ENCODE peak calls at places on chromosomes 1 and 21, in ten cellular contexts. C is stimulated activated CD4-positive, alpha-beta T cell treated with anti-CD3 and anti-CD28 coated beads, Interleukin-12 subunit alpha, Interleukin-12 subunit beta, amount 100 ng/mL, for 24 hours; O is H54; N is COLO829; Z is HTR-8/SVneo; Y is left colon; R is progenitor cell of endocrine pancreas; E is NCI-H1092 treated with DMSO at 0.1 percent for 48 hours; T is PC-9; S is iris pigment epithelial cell. K is an unnamed sample.

GRCh38 chr1:53574621-53575020 is 115.4 kb downstream of the DMRTB1 start:
- DNase-seq in Z (no peak), O (no peak), S (no peak), C (no peak), T (no peak), Y (no peak), N (no peak), R (no peak), E (no peak), K (no peak)

GRCh38 chr1:78032964-78033796 is 12.6 kb upstream of the GIPC2 start:
- DNase-seq in R (no peak), E (no peak), Y (no peak), O (no peak), Z (no peak), S (peak), N (no peak), T (no peak), C (no peak), K (no peak)

GRCh38 chr21:46155514-46156377 is at the start of gene FTCD:
- DNase-seq in Z (no peak), S (no peak), O (no peak), Y (no peak), E (no peak), C (no peak), R (no peak), T (no peak), N (no peak), K (no peak)

GRCh38 chr1:154962238-154962678 is 676 bp upstream of the PYGO2 start:
- DNase-seq in T (no peak), C (no peak), E (peak), S (peak), Z (no peak), N (no peak), R (no peak), Y (no peak), O (no peak), K (no peak)

GRCh38 chr1:106492876-106493275 is 563.6 kb upstream of the PRMT6 start:
- DNase-seq in R (no peak), Y (no peak), E (no peak), T (no peak), O (no peak), N (no peak), S (no peak), Z (no peak), C (no peak), K (no peak)

GRCh38 chr21:42534901-42535378 is 21.3 kb downstream of the SLC37A1 start:
- DNase-seq in T (no peak), R (no peak), N (no peak), S (no peak), Y (peak), Z (no peak), E (no peak), C (no peak), O (no peak), K (no peak)

GRCh38 chr1:211833174-211833820 is 2.7 kb upstream of the LPGAT1 start:
- DNase-seq in Z (no peak), E (no peak), N (no peak), C (no peak), S (no peak), R (no peak), O (no peak), Y (no peak), T (no peak), K (no peak)

GRCh38 chr21:21688877-21689276 is 690.7 kb downstream of the NCAM2 start:
- DNase-seq in T (no peak), E (peak), N (peak), S (peak), O (peak), Z (no peak), Y (no peak), C (no peak), R (no peak), K (no peak)

GRCh38 chr1:196355206-196355786 is 252.9 kb downstream of the KCNT2 start:
- DNase-seq in N (peak), T (no peak), E (peak), Y (no peak), R (no peak), O (no peak), Z (peak), S (peak), C (no peak), K (peak)

GRCh38 chr1:180169641-180170155 is 15.0 kb downstream of the QSOX1 start:
- DNase-seq in R (no peak), C (no peak), N (no peak), Y (peak), S (no peak), O (no peak), T (no peak), E (no peak), Z (no peak), K (no peak)

GRCh38 chr1:89780721-89781120 is 40.1 kb upstream of the LRRC8D start:
- DNase-seq in Z (peak), O (peak), S (peak), C (no peak), E (peak), Y (no peak), T (peak), R (no peak), N (peak), K (peak)

GRCh38 chr21:44378646-44379581 is 25.5 kb downstream of the TRPM2 start:
- DNase-seq in R (no peak), T (no peak), C (no peak), N (no peak), S (no peak), E (no peak), Z (no peak), O (no peak), Y (no peak), K (no peak)

GRCh38 chr1:12453400-12454343 is 164.3 kb downstream of the DHRS3 start:
- DNase-seq in R (no peak), E (no peak), S (no peak), O (no peak), T (no peak), N (no peak), Y (no peak), C (no peak), Z (no peak), K (no peak)

GRCh38 chr1:42966688-42967609 is 8.3 kb upstream of the SLC2A1 start:
- DNase-seq in Z (peak), S (peak), O (peak), Y (peak), N (peak), C (no peak), T (peak), E (peak), R (no peak), K (peak)

GRCh38 chr1:200298242-200298641 is 111.6 kb downstream of the ZNF281 start:
- DNase-seq in S (no peak), E (no peak), C (no peak), R (no peak), Z (no peak), Y (no peak), N (no peak), O (no peak), T (no peak), K (no peak)

GRCh38 chr1:40004857-40005256 is 35.7 kb upstream of the CAP1 start:
- DNase-seq in Z (no peak), Y (no peak), S (no peak), N (no peak), O (no peak), C (no peak), T (no peak), E (no peak), R (no peak), K (no peak)

GRCh38 chr1:26125382-26125781 is 13.8 kb downstream of the PDIK1L start:
- DNase-seq in E (no peak), O (no peak), R (no peak), Z (no peak), Y (no peak), T (no peak), N (no peak), C (no peak), S (no peak), K (no peak)

GRCh38 chr1:65056234-65056633 is 89.9 kb upstream of the JAK1 start:
- DNase-seq in O (no peak), C (no peak), E (no peak), Y (no peak), N (no peak), R (no peak), T (no peak), Z (no peak), S (no peak), K (no peak)

GRCh38 chr1:231338270-231339128 is at the start of gene SPRTN:
- DNase-seq in S (no peak), R (no peak), O (peak), Y (no peak), E (peak), C (no peak), T (no peak), Z (peak), N (no peak), K (no peak)

GRCh38 chr1:60924165-60924564 is 158.2 kb upstream of the NFIA start:
- DNase-seq in S (no peak), R (no peak), O (no peak), C (no peak), Z (no peak), Y (no peak), E (no peak), N (no peak), T (no peak), K (no peak)

GRCh38 chr21:26798856-26799751 is 46.1 kb downstream of the ADAMTS1 start:
- DNase-seq in E (peak), R (no peak), S (peak), Y (no peak), Z (no peak), C (no peak), O (no peak), T (no peak), N (peak), K (no peak)

GRCh38 chr1:20093940-20094391 is 24.0 kb downstream of the PLA2G5 start:
- DNase-seq in O (no peak), S (peak), T (no peak), Y (peak), C (no peak), R (no peak), Z (no peak), E (no peak), N (no peak), K (no peak)

GRCh38 chr1:4984841-4985240 is 330.4 kb downstream of the AJAP1 start:
- DNase-seq in Z (no peak), C (no peak), T (no peak), S (no peak), O (no peak), R (no peak), Y (no peak), N (no peak), E (no peak), K (no peak)

K was measured in Calu3.